ENCODE peak calls at places on chromosomes 1 and 21, in five cellular contexts. One of them, this sample, is unnamed.

GRCh38 chr1:85328713-85329376 is 52.4 kb upstream of the BCL10 start:
- DNase-seq in mesothelial cell of epicardium: no peak
- DNase-seq in spleen: no peak
- DNase-seq in fibroblast of the aortic adventitia: peak
- DNase-seq in esophagus squamous epithelium: no peak
- DNase-seq in this sample: no peak

GRCh38 chr21:25080706-25081495 is 526.4 kb downstream of the MRPL39 start:
- DNase-seq in esophagus squamous epithelium: no peak
- DNase-seq in spleen: no peak
- DNase-seq in fibroblast of the aortic adventitia: no peak
- DNase-seq in mesothelial cell of epicardium: no peak
- DNase-seq in this sample: no peak

GRCh38 chr21:39869141-39869818 is 2.0 kb downstream of the PCP4 start:
- DNase-seq in esophagus squamous epithelium: no peak
- DNase-seq in spleen: no peak
- DNase-seq in fibroblast of the aortic adventitia: no peak
- DNase-seq in mesothelial cell of epicardium: no peak
- DNase-seq in this sample: no peak

GRCh38 chr21:20527691-20528090 is 470.5 kb upstream of the NCAM2 start:
- DNase-seq in spleen: no peak
- DNase-seq in fibroblast of the aortic adventitia: no peak
- DNase-seq in esophagus squamous epithelium: no peak
- DNase-seq in mesothelial cell of epicardium: no peak
- DNase-seq in this sample: no peak

GRCh38 chr1:52348704-52349301 is 17.2 kb downstream of the CC2D1B start:
- DNase-seq in esophagus squamous epithelium: no peak
- DNase-seq in fibroblast of the aortic adventitia: peak
- DNase-seq in spleen: no peak
- DNase-seq in mesothelial cell of epicardium: no peak
- DNase-seq in this sample: peak

GRCh38 chr1:26696645-26697440 is 1.0 kb downstream of the ARID1A start:
- DNase-seq in esophagus squamous epithelium: no peak
- DNase-seq in spleen: peak
- DNase-seq in fibroblast of the aortic adventitia: no peak
- DNase-seq in mesothelial cell of epicardium: peak
- DNase-seq in this sample: peak

GRCh38 chr21:34521561-34521960 is 9.6 kb upstream of the KCNE1 start:
- DNase-seq in esophagus squamous epithelium: no peak
- DNase-seq in mesothelial cell of epicardium: no peak
- DNase-seq in spleen: no peak
- DNase-seq in fibroblast of the aortic adventitia: no peak
- DNase-seq in this sample: no peak

GRCh38 chr1:166579835-166580488 is 259.3 kb upstream of the POGK start:
- DNase-seq in mesothelial cell of epicardium: no peak
- DNase-seq in esophagus squamous epithelium: no peak
- DNase-seq in spleen: no peak
- DNase-seq in fibroblast of the aortic adventitia: no peak
- DNase-seq in this sample: no peak

GRCh38 chr1:11851171-11851570 is 3.6 kb upstream of the NPPA start:
- DNase-seq in fibroblast of the aortic adventitia: no peak
- DNase-seq in esophagus squamous epithelium: no peak
- DNase-seq in spleen: no peak
- DNase-seq in mesothelial cell of epicardium: no peak
- DNase-seq in this sample: no peak

GRCh38 chr1:86061660-86062059 is 94.9 kb downstream of the COL24A1 start:
- DNase-seq in spleen: no peak
- DNase-seq in fibroblast of the aortic adventitia: peak
- DNase-seq in esophagus squamous epithelium: no peak
- DNase-seq in mesothelial cell of epicardium: no peak
- DNase-seq in this sample: no peak

GRCh38 chr1:116268211-116268610 is 104.8 kb upstream of the ATP1A1 start:
- DNase-seq in esophagus squamous epithelium: no peak
- DNase-seq in mesothelial cell of epicardium: no peak
- DNase-seq in spleen: no peak
- DNase-seq in fibroblast of the aortic adventitia: no peak
- DNase-seq in this sample: peak

GRCh38 chr1:44300882-44301281 is 54.2 kb downstream of the ERI3 start:
- DNase-seq in fibroblast of the aortic adventitia: no peak
- DNase-seq in mesothelial cell of epicardium: no peak
- DNase-seq in spleen: no peak
- DNase-seq in esophagus squamous epithelium: no peak
- DNase-seq in this sample: no peak

GRCh38 chr1:24786191-24786590 is 40.9 kb downstream of the CLIC4 start:
- DNase-seq in fibroblast of the aortic adventitia: peak
- DNase-seq in esophagus squamous epithelium: no peak
- DNase-seq in spleen: no peak
- DNase-seq in mesothelial cell of epicardium: no peak
- DNase-seq in this sample: no peak

GRCh38 chr1:2368053-2368744 is 23.2 kb downstream of the MORN1 start:
- DNase-seq in fibroblast of the aortic adventitia: no peak
- DNase-seq in mesothelial cell of epicardium: no peak
- DNase-seq in spleen: peak
- DNase-seq in esophagus squamous epithelium: no peak
- DNase-seq in this sample: peak

GRCh38 chr21:26964379-26964778 is 2.5 kb downstream of the ADAMTS5 start:
- DNase-seq in esophagus squamous epithelium: no peak
- DNase-seq in mesothelial cell of epicardium: no peak
- DNase-seq in fibroblast of the aortic adventitia: peak
- DNase-seq in spleen: no peak
- DNase-seq in this sample: no peak

GRCh38 chr21:35206141-35207125 is 157.3 kb upstream of the RUNX1 start:
- DNase-seq in esophagus squamous epithelium: no peak
- DNase-seq in fibroblast of the aortic adventitia: no peak
- DNase-seq in mesothelial cell of epicardium: no peak
- DNase-seq in spleen: no peak
- DNase-seq in this sample: no peak

GRCh38 chr1:110188116-110188618 is 21.9 kb upstream of the KCNC4 start:
- DNase-seq in fibroblast of the aortic adventitia: peak
- DNase-seq in esophagus squamous epithelium: no peak
- DNase-seq in spleen: no peak
- DNase-seq in mesothelial cell of epicardium: no peak
- DNase-seq in this sample: no peak

GRCh38 chr1:81430955-81431646 is 369.6 kb upstream of the ADGRL2 start:
- DNase-seq in mesothelial cell of epicardium: no peak
- DNase-seq in spleen: no peak
- DNase-seq in fibroblast of the aortic adventitia: no peak
- DNase-seq in esophagus squamous epithelium: no peak
- DNase-seq in this sample: no peak

GRCh38 chr1:154358519-154358918 is 33.2 kb downstream of the ATP8B2 start:
- DNase-seq in esophagus squamous epithelium: no peak
- DNase-seq in fibroblast of the aortic adventitia: no peak
- DNase-seq in spleen: no peak
- DNase-seq in mesothelial cell of epicardium: no peak
- DNase-seq in this sample: no peak

GRCh38 chr21:20902511-20902910 is 95.7 kb upstream of the NCAM2 start:
- DNase-seq in fibroblast of the aortic adventitia: no peak
- DNase-seq in spleen: no peak
- DNase-seq in esophagus squamous epithelium: no peak
- DNase-seq in mesothelial cell of epicardium: no peak
- DNase-seq in this sample: no peak

GRCh38 chr1:98104285-98104684 is 183.5 kb upstream of the DPYD start:
- DNase-seq in mesothelial cell of epicardium: no peak
- DNase-seq in spleen: no peak
- DNase-seq in fibroblast of the aortic adventitia: peak
- DNase-seq in esophagus squamous epithelium: no peak
- DNase-seq in this sample: no peak

GRCh38 chr1:165075725-165076370 is 280.7 kb downstream of the LMX1A start:
- DNase-seq in esophagus squamous epithelium: no peak
- DNase-seq in fibroblast of the aortic adventitia: peak
- DNase-seq in spleen: no peak
- DNase-seq in mesothelial cell of epicardium: no peak
- DNase-seq in this sample: no peak

GRCh38 chr1:247209306-247209900 is 37.6 kb upstream of the ZNF124 start:
- DNase-seq in fibroblast of the aortic adventitia: no peak
- DNase-seq in spleen: no peak
- DNase-seq in esophagus squamous epithelium: no peak
- DNase-seq in mesothelial cell of epicardium: no peak
- DNase-seq in this sample: no peak

GRCh38 chr1:224183591-224184312 is 712 bp downstream of the DEGS1 start:
- DNase-seq in esophagus squamous epithelium: no peak
- DNase-seq in fibroblast of the aortic adventitia: peak
- DNase-seq in mesothelial cell of epicardium: peak
- DNase-seq in spleen: peak
- DNase-seq in this sample: peak

GRCh38 chr1:31715873-31716220 is 12.0 kb upstream of the COL16A1 start:
- DNase-seq in esophagus squamous epithelium: no peak
- DNase-seq in spleen: no peak
- DNase-seq in mesothelial cell of epicardium: no peak
- DNase-seq in fibroblast of the aortic adventitia: no peak
- DNase-seq in this sample: no peak

GRCh38 chr1:97849350-97850339 is 71.2 kb downstream of the DPYD start:
- DNase-seq in mesothelial cell of epicardium: no peak
- DNase-seq in fibroblast of the aortic adventitia: peak
- DNase-seq in spleen: no peak
- DNase-seq in esophagus squamous epithelium: no peak
- DNase-seq in this sample: no peak

GRCh38 chr1:26350701-26351590 is 3.0 kb downstream of the CRYBG2 start:
- DNase-seq in esophagus squamous epithelium: no peak
- DNase-seq in mesothelial cell of epicardium: no peak
- DNase-seq in fibroblast of the aortic adventitia: no peak
- DNase-seq in spleen: no peak
- DNase-seq in this sample: no peak

GRCh38 chr1:241593186-241593585 is 47.0 kb downstream of the CHML start:
- DNase-seq in spleen: no peak
- DNase-seq in fibroblast of the aortic adventitia: peak
- DNase-seq in esophagus squamous epithelium: no peak
- DNase-seq in mesothelial cell of epicardium: no peak
- DNase-seq in this sample: no peak

GRCh38 chr21:42905195-42905594 is 12.1 kb downstream of the NDUFV3 start:
- DNase-seq in esophagus squamous epithelium: no peak
- DNase-seq in spleen: no peak
- DNase-seq in mesothelial cell of epicardium: no peak
- DNase-seq in fibroblast of the aortic adventitia: no peak
- DNase-seq in this sample: no peak

GRCh38 chr21:40618216-40618615 is 228.7 kb downstream of the DSCAM start:
- DNase-seq in mesothelial cell of epicardium: no peak
- DNase-seq in spleen: no peak
- DNase-seq in esophagus squamous epithelium: no peak
- DNase-seq in fibroblast of the aortic adventitia: no peak
- DNase-seq in this sample: no peak

GRCh38 chr1:45775794-45776193 is 25.3 kb upstream of the IPP start:
- DNase-seq in fibroblast of the aortic adventitia: no peak
- DNase-seq in mesothelial cell of epicardium: no peak
- DNase-seq in esophagus squamous epithelium: no peak
- DNase-seq in spleen: no peak
- DNase-seq in this sample: no peak

GRCh38 chr1:180935326-180936109 is 22.8 kb downstream of the KIAA1614 start:
- DNase-seq in esophagus squamous epithelium: no peak
- DNase-seq in fibroblast of the aortic adventitia: no peak
- DNase-seq in mesothelial cell of epicardium: no peak
- DNase-seq in spleen: no peak
- DNase-seq in this sample: no peak

GRCh38 chr1:180934563-180934962 is 21.9 kb downstream of the KIAA1614 start:
- DNase-seq in fibroblast of the aortic adventitia: no peak
- DNase-seq in spleen: no peak
- DNase-seq in mesothelial cell of epicardium: no peak
- DNase-seq in esophagus squamous epithelium: no peak
- DNase-seq in this sample: no peak

GRCh38 chr1:180931529-180931928 is 18.8 kb downstream of the KIAA1614 start:
- DNase-seq in fibroblast of the aortic adventitia: no peak
- DNase-seq in mesothelial cell of epicardium: no peak
- DNase-seq in esophagus squamous epithelium: no peak
- DNase-seq in spleen: no peak
- DNase-seq in this sample: no peak

GRCh38 chr1:180932373-180932772 is 19.7 kb downstream of the KIAA1614 start:
- DNase-seq in spleen: no peak
- DNase-seq in esophagus squamous epithelium: no peak
- DNase-seq in fibroblast of the aortic adventitia: no peak
- DNase-seq in mesothelial cell of epicardium: no peak
- DNase-seq in this sample: no peak

GRCh38 chr1:180933141-180933540 is 20.4 kb downstream of the KIAA1614 start:
- DNase-seq in esophagus squamous epithelium: no peak
- DNase-seq in spleen: no peak
- DNase-seq in mesothelial cell of epicardium: no peak
- DNase-seq in fibroblast of the aortic adventitia: no peak
- DNase-seq in this sample: no peak
- TF ChIP-seq CTCF in esophagus squamous epithelium: no peak
- TF ChIP-seq CTCF in spleen: no peak
- TF ChIP-seq CTCF in mesothelial cell of epicardium: no peak
- TF ChIP-seq CTCF in fibroblast of the aortic adventitia: no peak
- TF ChIP-seq CTCF in this sample: no peak

GRCh38 chr1:18869847-18870246 is 10.4 kb upstream of the TAS1R2 start:
- DNase-seq in mesothelial cell of epicardium: no peak
- DNase-seq in spleen: no peak
- DNase-seq in fibroblast of the aortic adventitia: no peak
- DNase-seq in esophagus squamous epithelium: no peak
- DNase-seq in this sample: no peak

GRCh38 chr1:18866846-18867245 is 7.4 kb upstream of the TAS1R2 start:
- DNase-seq in fibroblast of the aortic adventitia: no peak
- DNase-seq in spleen: no peak
- DNase-seq in mesothelial cell of epicardium: no peak
- DNase-seq in esophagus squamous epithelium: no peak
- DNase-seq in this sample: no peak

GRCh38 chr1:18868801-18869424 is 9.5 kb upstream of the TAS1R2 start:
- DNase-seq in esophagus squamous epithelium: no peak
- DNase-seq in fibroblast of the aortic adventitia: no peak
- DNase-seq in spleen: no peak
- DNase-seq in mesothelial cell of epicardium: no peak
- DNase-seq in this sample: no peak

GRCh38 chr1:18866314-18866713 is 6.9 kb upstream of the TAS1R2 start:
- DNase-seq in spleen: no peak
- DNase-seq in esophagus squamous epithelium: no peak
- DNase-seq in fibroblast of the aortic adventitia: no peak
- DNase-seq in mesothelial cell of epicardium: no peak
- DNase-seq in this sample: peak

GRCh38 chr1:18868354-18868753 is 8.9 kb upstream of the TAS1R2 start:
- DNase-seq in mesothelial cell of epicardium: no peak
- DNase-seq in fibroblast of the aortic adventitia: no peak
- DNase-seq in esophagus squamous epithelium: no peak
- DNase-seq in spleen: no peak
- DNase-seq in this sample: no peak
- TF ChIP-seq CTCF in mesothelial cell of epicardium: no peak
- TF ChIP-seq CTCF in fibroblast of the aortic adventitia: no peak
- TF ChIP-seq CTCF in esophagus squamous epithelium: no peak
- TF ChIP-seq CTCF in spleen: no peak
- TF ChIP-seq CTCF in this sample: no peak

GRCh38 chr21:33230518-33231324 is 983 bp downstream of the IFNAR2 start:
- DNase-seq in spleen: peak
- DNase-seq in fibroblast of the aortic adventitia: peak
- DNase-seq in mesothelial cell of epicardium: no peak
- DNase-seq in esophagus squamous epithelium: no peak
- DNase-seq in this sample: peak
- TF ChIP-seq CTCF in spleen: peak
- TF ChIP-seq CTCF in fibroblast of the aortic adventitia: no peak
- TF ChIP-seq CTCF in mesothelial cell of epicardium: no peak
- TF ChIP-seq CTCF in esophagus squamous epithelium: no peak
- TF ChIP-seq CTCF in this sample: peak

GRCh38 chr1:1014896-1015681 is 1.8 kb downstream of the ISG15 start:
- DNase-seq in fibroblast of the aortic adventitia: no peak
- DNase-seq in spleen: no peak
- DNase-seq in mesothelial cell of epicardium: no peak
- DNase-seq in esophagus squamous epithelium: no peak
- DNase-seq in this sample: no peak
- TF ChIP-seq CTCF in fibroblast of the aortic adventitia: peak
- TF ChIP-seq CTCF in spleen: no peak
- TF ChIP-seq CTCF in mesothelial cell of epicardium: peak
- TF ChIP-seq CTCF in esophagus squamous epithelium: no peak
- TF ChIP-seq CTCF in this sample: peak